ENCODE peak calls at places on chromosomes 16 and 17, in four cellular contexts. One of them, this sample, is unnamed.

GRCh38 chr16:56673916-56674315 is 4.3 kb downstream of the MT1H start:
- DNase-seq in WTC11: no peak
- DNase-seq in SK-N-SH: no peak
- DNase-seq in GM12878: no peak
- DNase-seq in this sample: peak

GRCh38 chr16:3570420-3571062 is 6.7 kb downstream of the NLRC3 start:
- DNase-seq in WTC11: no peak
- DNase-seq in SK-N-SH: no peak
- DNase-seq in GM12878: no peak
- DNase-seq in this sample: peak

GRCh38 chr16:29925173-29925804 is 737 bp downstream of the KCTD13 start:
- DNase-seq in WTC11: no peak
- DNase-seq in SK-N-SH: no peak
- DNase-seq in GM12878: no peak
- DNase-seq in this sample: peak

GRCh38 chr17:67469208-67469980 is 92.3 kb downstream of the PITPNC1 start:
- DNase-seq in WTC11: peak
- DNase-seq in SK-N-SH: peak
- DNase-seq in GM12878: no peak
- DNase-seq in this sample: no peak

GRCh38 chr17:41917192-41917591 is 1.6 kb downstream of the ACLY start:
- DNase-seq in WTC11: no peak
- DNase-seq in SK-N-SH: no peak
- DNase-seq in GM12878: no peak
- DNase-seq in this sample: no peak

GRCh38 chr16:27641260-27641659 is 91.3 kb downstream of the KATNIP start:
- DNase-seq in WTC11: no peak
- DNase-seq in SK-N-SH: no peak
- DNase-seq in GM12878: no peak
- DNase-seq in this sample: no peak

GRCh38 chr17:46851029-46851741 is at the start of gene WNT9B:
- DNase-seq in WTC11: peak
- DNase-seq in SK-N-SH: peak
- DNase-seq in GM12878: no peak
- DNase-seq in this sample: peak

GRCh38 chr17:34177642-34178041 is 77.4 kb upstream of the CCL2 start:
- DNase-seq in WTC11: no peak
- DNase-seq in SK-N-SH: no peak
- DNase-seq in GM12878: no peak
- DNase-seq in this sample: no peak

GRCh38 chr16:3553138-3553923 is 23.9 kb downstream of the NLRC3 start:
- DNase-seq in WTC11: no peak
- DNase-seq in SK-N-SH: no peak
- DNase-seq in GM12878: no peak
- DNase-seq in this sample: no peak

GRCh38 chr17:75346906-75347305 is 57.7 kb upstream of the SLC25A19 start:
- DNase-seq in WTC11: no peak
- DNase-seq in SK-N-SH: no peak
- DNase-seq in GM12878: no peak
- DNase-seq in this sample: peak

GRCh38 chr16:637081-638018 is 1.2 kb upstream of the METTL26 start:
- DNase-seq in WTC11: peak
- DNase-seq in SK-N-SH: peak
- DNase-seq in GM12878: no peak
- DNase-seq in this sample: peak

GRCh38 chr17:44384281-44384822 is 5.1 kb downstream of the ITGA2B start:
- DNase-seq in WTC11: no peak
- DNase-seq in SK-N-SH: peak
- DNase-seq in GM12878: no peak
- DNase-seq in this sample: no peak

GRCh38 chr17:47470836-47471235 is 60.1 kb upstream of the NPEPPS start:
- DNase-seq in WTC11: no peak
- DNase-seq in SK-N-SH: no peak
- DNase-seq in GM12878: no peak
- DNase-seq in this sample: no peak

GRCh38 chr16:81610144-81610842 is 165.7 kb downstream of the CMIP start:
- DNase-seq in WTC11: no peak
- DNase-seq in SK-N-SH: peak
- DNase-seq in GM12878: no peak
- DNase-seq in this sample: no peak

GRCh38 chr17:50170662-50171370 is 5.0 kb downstream of the SGCA start:
- DNase-seq in WTC11: no peak
- DNase-seq in SK-N-SH: no peak
- DNase-seq in GM12878: peak
- DNase-seq in this sample: no peak

DNA sequence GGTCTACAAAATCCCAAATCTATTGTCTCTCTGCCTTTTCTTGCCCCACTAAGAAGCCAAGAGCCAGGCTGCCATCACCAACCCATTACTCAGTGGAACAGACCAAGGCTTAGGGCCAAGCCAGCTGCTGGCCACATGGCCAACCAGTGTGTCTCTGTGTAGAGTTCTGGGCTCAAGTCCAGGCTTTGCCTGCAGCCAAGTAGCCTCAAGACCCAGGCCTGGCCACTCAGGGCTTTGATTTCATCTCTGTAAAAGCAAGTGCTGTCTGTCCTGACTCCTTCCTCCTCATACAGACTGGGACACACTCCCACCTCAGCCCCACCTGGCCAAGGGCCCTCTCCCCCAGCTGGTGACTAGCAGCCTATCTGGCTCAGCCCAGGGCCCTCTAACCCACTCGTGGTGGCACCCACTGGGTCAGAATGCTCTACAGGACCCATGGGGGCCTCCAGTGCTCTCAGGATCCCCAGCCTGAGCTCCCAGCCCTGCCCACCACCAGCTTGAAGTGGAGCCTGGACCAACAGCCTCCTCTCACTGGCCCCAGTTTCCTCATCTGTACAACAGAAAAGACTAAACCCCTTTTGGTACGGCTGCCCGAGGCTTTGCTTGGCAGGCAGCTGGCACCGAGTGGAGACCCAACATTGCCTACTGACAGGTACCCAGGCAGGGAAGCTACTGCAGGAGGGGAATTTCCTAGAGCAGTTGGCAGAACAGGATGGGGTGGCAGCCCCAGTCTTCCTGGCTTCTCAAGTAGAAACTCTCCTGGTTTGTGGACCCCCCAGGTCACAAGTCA is 14.4 kb downstream of the SREBF1 start:
- DNase-seq in WTC11: no peak
- DNase-seq in SK-N-SH: no peak
- DNase-seq in GM12878: no peak
- DNase-seq in this sample: peak
- TF ChIP-seq USF1 in WTC11: no peak
- TF ChIP-seq USF1 in SK-N-SH: peak
- TF ChIP-seq USF1 in GM12878: no peak
- TF ChIP-seq USF1 in this sample: no peak

GRCh38 chr17:14158707-14159106 is 78.0 kb downstream of the CDRT15 start:
- DNase-seq in WTC11: no peak
- DNase-seq in SK-N-SH: no peak
- DNase-seq in GM12878: no peak
- DNase-seq in this sample: no peak

GRCh38 chr17:14157822-14158221 is 78.8 kb downstream of the CDRT15 start:
- DNase-seq in WTC11: no peak
- DNase-seq in SK-N-SH: no peak
- DNase-seq in GM12878: no peak
- DNase-seq in this sample: no peak

GRCh38 chr17:14152726-14153125 is 83.4 kb downstream of the COX10 start:
- DNase-seq in WTC11: no peak
- DNase-seq in SK-N-SH: no peak
- DNase-seq in GM12878: no peak
- DNase-seq in this sample: no peak

GRCh38 chr17:14153374-14153773 is 83.3 kb downstream of the CDRT15 start:
- DNase-seq in WTC11: no peak
- DNase-seq in SK-N-SH: no peak
- DNase-seq in GM12878: no peak
- DNase-seq in this sample: no peak

GRCh38 chr17:14156689-14157088 is 80.0 kb downstream of the CDRT15 start:
- DNase-seq in WTC11: no peak
- DNase-seq in SK-N-SH: no peak
- DNase-seq in GM12878: no peak
- DNase-seq in this sample: no peak
- TF ChIP-seq USF1 in WTC11: no peak
- TF ChIP-seq USF1 in SK-N-SH: no peak
- TF ChIP-seq USF1 in GM12878: no peak
- TF ChIP-seq USF1 in this sample: no peak

GRCh38 chr17:14352139-14352538 is 51.3 kb downstream of the HS3ST3B1 start:
- DNase-seq in WTC11: no peak
- DNase-seq in SK-N-SH: no peak
- DNase-seq in GM12878: no peak
- DNase-seq in this sample: no peak
- TF ChIP-seq USF1 in WTC11: no peak
- TF ChIP-seq USF1 in SK-N-SH: no peak
- TF ChIP-seq USF1 in GM12878: no peak
- TF ChIP-seq USF1 in this sample: no peak

DNA sequence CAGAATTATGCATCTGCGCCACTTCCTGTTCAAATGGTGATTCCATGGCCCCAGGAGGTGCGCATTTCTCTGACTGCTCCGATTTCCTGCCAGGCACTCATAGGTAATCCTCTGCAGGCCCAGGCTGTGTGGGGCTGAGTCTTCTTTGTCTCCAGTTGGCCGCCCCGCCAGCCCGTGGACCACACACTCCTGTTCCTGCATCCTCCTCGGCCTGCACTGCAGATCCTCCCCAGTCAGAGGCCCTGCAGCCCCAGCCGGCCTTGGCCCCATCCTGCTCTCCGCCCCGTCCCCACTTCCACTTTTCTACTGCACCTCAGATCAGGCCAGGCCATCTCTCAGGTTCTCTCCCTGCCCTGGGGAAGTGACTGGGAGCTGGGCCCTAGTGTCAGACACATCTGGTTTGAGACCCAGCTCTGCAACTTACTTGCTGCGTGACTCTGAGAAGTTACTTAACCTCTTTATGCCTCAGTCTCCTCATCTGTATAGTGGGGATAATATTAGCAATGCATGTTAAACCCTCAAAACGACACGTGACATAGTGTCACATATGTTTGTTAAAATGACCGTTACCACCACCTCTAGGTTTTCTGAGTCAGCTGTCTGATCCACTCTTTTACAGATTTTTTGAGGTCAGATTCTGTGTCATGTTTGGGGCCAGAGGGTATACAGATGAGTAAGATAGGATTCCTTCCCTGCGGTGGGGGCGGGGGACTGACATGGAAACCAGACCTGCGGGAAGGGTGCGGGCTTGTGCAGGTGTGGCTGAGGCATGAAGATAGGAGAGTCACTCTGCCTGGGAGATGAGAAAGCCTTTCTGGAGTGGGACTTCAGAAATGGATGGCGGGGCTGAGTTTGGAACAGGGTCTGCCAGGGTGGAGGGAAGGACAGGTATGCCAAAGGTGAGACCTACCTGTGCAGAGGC is 12.8 kb downstream of the RAB11FIP4 start:
- DNase-seq in WTC11: peak
- DNase-seq in SK-N-SH: no peak
- DNase-seq in GM12878: no peak
- DNase-seq in this sample: no peak
- TF ChIP-seq USF1 in WTC11: no peak
- TF ChIP-seq USF1 in SK-N-SH: no peak
- TF ChIP-seq USF1 in GM12878: no peak
- TF ChIP-seq USF1 in this sample: no peak

DNA sequence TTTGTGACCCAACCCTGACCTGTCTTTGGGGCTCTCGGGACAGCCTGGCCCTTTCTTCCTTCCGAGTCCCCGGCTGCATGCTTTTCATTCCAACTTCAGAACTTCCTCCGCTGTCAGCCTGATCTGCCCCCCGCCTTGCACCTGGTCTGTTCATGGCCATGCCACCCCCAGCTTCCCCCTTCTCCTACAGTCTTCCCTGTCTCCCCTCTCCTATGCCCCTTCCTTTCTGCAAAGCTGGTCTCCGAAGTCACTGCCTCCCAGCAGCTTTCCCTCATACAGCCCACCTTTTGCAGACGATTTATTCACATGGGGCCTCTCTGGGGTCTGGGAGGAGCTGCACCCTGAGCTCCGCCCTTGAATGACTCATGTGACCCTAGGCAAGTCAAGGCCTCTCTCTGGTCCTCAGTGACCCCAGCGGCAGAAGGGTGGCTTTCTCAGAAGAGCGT is 47.1 kb upstream of the SDK2 start:
- DNase-seq in WTC11: no peak
- DNase-seq in SK-N-SH: no peak
- DNase-seq in GM12878: no peak
- DNase-seq in this sample: no peak
- TF ChIP-seq USF1 in WTC11: no peak
- TF ChIP-seq USF1 in SK-N-SH: no peak
- TF ChIP-seq USF1 in GM12878: no peak
- TF ChIP-seq USF1 in this sample: no peak

GRCh38 chr16:19186403-19186802 is 18.4 kb downstream of the SYT17 start:
- DNase-seq in WTC11: no peak
- DNase-seq in SK-N-SH: no peak
- DNase-seq in GM12878: no peak
- DNase-seq in this sample: no peak
- TF ChIP-seq USF1 in WTC11: no peak
- TF ChIP-seq USF1 in SK-N-SH: no peak
- TF ChIP-seq USF1 in GM12878: no peak
- TF ChIP-seq USF1 in this sample: no peak